ENCODE peak calls at places on chromosomes 1 and 21, in seven cellular contexts. Z is ELR; N is Karpas-422; U is DMS 273 treated with DMSO at 0.1 percent for 48 hours; S is GM12865; E is HEK293T; H is stimulated activated CD8-positive, alpha-beta memory T cell treated with anti-CD3 and anti-CD28 coated beads, Interleukin-15, amount 100 ng/mL, for 24 hours. R is an unnamed sample.

GRCh38 chr1:237191403-237191802 is 149.4 kb downstream of the RYR2 start:
- DNase-seq in Z (no peak), N (no peak), U (no peak), S (no peak), E (no peak), H (no peak), R (no peak)

GRCh38 chr1:15876357-15876756 is 28.9 kb downstream of the SPEN start:
- DNase-seq in Z (peak), N (no peak), U (no peak), S (no peak), E (peak), H (no peak), R (no peak)

GRCh38 chr21:46052703-46053651 is 44.9 kb upstream of the COL6A2 start:
- DNase-seq in Z (peak), N (no peak), U (no peak), S (no peak), E (no peak), H (no peak), R (no peak)

GRCh38 chr1:191026828-191027227 is 549.2 kb upstream of the BRINP3 start:
- DNase-seq in Z (no peak), N (no peak), U (no peak), S (no peak), E (no peak), H (no peak), R (no peak)

GRCh38 chr1:235632538-235633219 is 16.9 kb downstream of the GNG4 start:
- DNase-seq in Z (peak), N (no peak), U (no peak), S (peak), E (no peak), H (no peak), R (no peak)

GRCh38 chr1:207798847-207799246 is 47.0 kb downstream of the CD46 start:
- DNase-seq in Z (no peak), N (no peak), U (no peak), S (peak), E (no peak), H (no peak), R (no peak)

GRCh38 chr1:7069888-7070287 is 284.6 kb downstream of the CAMTA1 start:
- DNase-seq in Z (peak), N (no peak), U (no peak), S (no peak), E (no peak), H (no peak), R (no peak)

GRCh38 chr1:234994411-234995295 is 134.0 kb downstream of the TOMM20 start:
- DNase-seq in Z (no peak), N (no peak), U (no peak), S (no peak), E (no peak), H (no peak), R (no peak)